ENCODE peak calls at places on chromosomes 12 and 14, in five cellular contexts. G is astrocyte, O is coronary artery, D is dorsolateral prefrontal cortex, B is neuronal stem cell. A is an unnamed sample.

GRCh38 chr14:91899213-91899612 is 31.9 kb upstream of the TC2N start:
- DNase-seq in G (no peak), O (no peak), D (no peak), B (no peak), A (peak; percentile 16)

GRCh38 chr12:94134226-94134795 is 14.1 kb upstream of the PLXNC1 start:
- DNase-seq in G (peak; percentile 25), O (no peak), D (no peak), B (no peak), A (no peak)

GRCh38 chr12:111687255-111687654 is 1.4 kb downstream of the ACAD10 start:
- DNase-seq in G (no peak), O (no peak), D (no peak), B (no peak), A (no peak)

GRCh38 chr14:56176530-56176929 is 58.3 kb downstream of the PELI2 start:
- DNase-seq in G (no peak), O (no peak), D (no peak), B (no peak), A (no peak)

GRCh38 chr14:85316701-85317100 is 213.2 kb upstream of the FLRT2 start:
- DNase-seq in G (peak; percentile 17), O (no peak), D (no peak), B (no peak), A (no peak)

GRCh38 chr12:27333311-27334009 is 824 bp downstream of the BMAL2 start:
- DNase-seq in G (no peak), O (no peak), D (no peak), B (peak; percentile 9), A (no peak)

GRCh38 chr12:80857311-80857710 is 80.4 kb downstream of the LIN7A start:
- DNase-seq in G (peak; percentile 78), O (no peak), D (no peak), B (no peak), A (no peak)

GRCh38 chr12:99418379-99418778 is 229.2 kb upstream of the GARIN6 start:
- DNase-seq in G (no peak), O (no peak), D (no peak), B (no peak), A (no peak)

GRCh38 chr14:60645191-60645590 is 4.1 kb downstream of the SIX1 start:
- DNase-seq in G (no peak), O (no peak), D (no peak), B (no peak), A (no peak)

GRCh38 chr14:102655154-102655553 is 62.7 kb downstream of the RCOR1 start:
- DNase-seq in G (peak; percentile 66), O (no peak), D (no peak), B (no peak), A (no peak)

GRCh38 chr12:13745100-13745678 is 236.2 kb downstream of the GRIN2B start:
- DNase-seq in G (no peak), O (no peak), D (no peak), B (no peak), A (no peak)

GRCh38 chr14:90805662-90806548 is 10.3 kb downstream of the TTC7B start:
- DNase-seq in G (no peak), O (no peak), D (peak; percentile 74), B (no peak), A (no peak)

GRCh38 chr12:19574606-19575005 is 135.3 kb downstream of the AEBP2 start:
- DNase-seq in G (no peak), O (no peak), D (no peak), B (no peak), A (no peak)

GRCh38 chr12:3320881-3321509 is 170.0 kb upstream of the PRMT8 start:
- DNase-seq in G (no peak), O (no peak), D (no peak), B (no peak), A (no peak)

GRCh38 chr12:107521826-107522355 is 163.7 kb upstream of the PWP1 start:
- DNase-seq in G (no peak), O (no peak), D (no peak), B (no peak), A (no peak)

GRCh38 chr14:22220427-22220826 is 368.6 kb downstream of the DAD1 start:
- DNase-seq in G (peak; percentile 22), O (no peak), D (no peak), B (no peak), A (no peak)

GRCh38 chr14:24366664-24367505 is 1.1 kb upstream of the NFATC4 start:
- DNase-seq in G (peak; percentile 86), O (peak; percentile 98), D (no peak), B (peak; percentile 97), A (peak; percentile 49)

GRCh38 chr14:88195676-88196075 is 127.4 kb downstream of the KCNK10 start:
- DNase-seq in G (no peak), O (no peak), D (no peak), B (peak; percentile 35), A (no peak)

GRCh38 chr12:105740337-105740736 is 398.4 kb downstream of the NUAK1 start:
- DNase-seq in G (no peak), O (no peak), D (no peak), B (peak; percentile 42), A (no peak)

GRCh38 chr14:63770187-63770807 is 42.4 kb upstream of the SGPP1 start:
- DNase-seq in G (peak; percentile 39), O (no peak), D (no peak), B (no peak), A (no peak)

GRCh38 chr12:120367924-120368788 is 808 bp downstream of the MSI1 start:
- DNase-seq in G (no peak), O (no peak), D (no peak), B (no peak), A (no peak)

GRCh38 chr12:67042697-67043131 is 226.4 kb upstream of the CAND1 start:
- DNase-seq in G (peak; percentile 71), O (no peak), D (no peak), B (no peak), A (no peak)

GRCh38 chr12:132524405-132524804 is 34.5 kb downstream of the FBRSL1 start:
- DNase-seq in G (peak; percentile 45), O (no peak), D (no peak), B (no peak), A (peak; percentile 61)

GRCh38 chr12:121804417-121805111 is 755 bp downstream of the SETD1B start:
- DNase-seq in G (no peak), O (no peak), D (no peak), B (no peak), A (peak; percentile 31)

GRCh38 chr12:102406033-102406584 is 74.3 kb downstream of the IGF1 start:
- DNase-seq in G (peak; percentile 37), O (no peak), D (no peak), B (peak; percentile 6), A (peak; percentile 17)

GRCh38 chr12:115755061-115755751 is 522.3 kb downstream of the MED13L start:
- DNase-seq in G (no peak), O (no peak), D (no peak), B (no peak), A (no peak)

GRCh38 chr14:50758945-50759344 is 72.0 kb downstream of the NIN start:
- DNase-seq in G (no peak), O (no peak), D (no peak), B (no peak), A (no peak)

GRCh38 chr12:52189376-52190174 is 2.2 kb downstream of the KRT80 start:
- DNase-seq in G (peak; percentile 64), O (no peak), D (no peak), B (no peak), A (no peak)

DNA sequence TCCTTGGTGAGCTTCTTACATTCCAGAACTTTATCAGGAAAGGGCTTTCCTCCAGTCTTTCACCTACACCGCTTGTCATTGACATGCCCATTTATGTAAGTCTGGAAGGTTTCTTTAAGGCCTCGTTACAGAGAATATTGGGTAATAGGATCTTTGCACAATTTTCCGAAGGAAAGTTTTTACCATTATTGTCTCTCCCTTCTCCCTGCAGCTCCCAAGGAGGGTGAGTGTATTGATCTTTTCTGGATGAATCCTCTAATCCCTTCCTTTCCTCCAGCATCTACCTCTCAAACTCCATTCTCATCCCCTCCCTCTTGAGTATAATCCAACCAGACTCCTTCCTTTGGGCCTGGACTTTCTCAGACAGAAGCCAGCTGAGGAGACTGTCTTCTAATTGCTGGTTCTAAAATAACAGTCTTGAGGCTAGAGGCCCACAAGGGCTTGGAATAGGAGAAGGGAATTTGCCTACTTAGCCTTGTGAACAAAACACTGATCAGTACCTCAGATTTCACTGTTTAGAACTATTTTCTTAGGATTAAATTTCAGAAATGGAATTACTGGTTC is 21.8 kb downstream of the WNK1 start:
- DNase-seq in G (no peak), O (no peak), D (no peak), B (no peak), A (no peak)
- H3K27ac ChIP-seq in G (no peak overlapping the region), O (peak overlapping the region; percentile 39), D (no peak overlapping the region), B (peak overlapping the region; percentile 23), A (no peak overlapping the region)

DNA sequence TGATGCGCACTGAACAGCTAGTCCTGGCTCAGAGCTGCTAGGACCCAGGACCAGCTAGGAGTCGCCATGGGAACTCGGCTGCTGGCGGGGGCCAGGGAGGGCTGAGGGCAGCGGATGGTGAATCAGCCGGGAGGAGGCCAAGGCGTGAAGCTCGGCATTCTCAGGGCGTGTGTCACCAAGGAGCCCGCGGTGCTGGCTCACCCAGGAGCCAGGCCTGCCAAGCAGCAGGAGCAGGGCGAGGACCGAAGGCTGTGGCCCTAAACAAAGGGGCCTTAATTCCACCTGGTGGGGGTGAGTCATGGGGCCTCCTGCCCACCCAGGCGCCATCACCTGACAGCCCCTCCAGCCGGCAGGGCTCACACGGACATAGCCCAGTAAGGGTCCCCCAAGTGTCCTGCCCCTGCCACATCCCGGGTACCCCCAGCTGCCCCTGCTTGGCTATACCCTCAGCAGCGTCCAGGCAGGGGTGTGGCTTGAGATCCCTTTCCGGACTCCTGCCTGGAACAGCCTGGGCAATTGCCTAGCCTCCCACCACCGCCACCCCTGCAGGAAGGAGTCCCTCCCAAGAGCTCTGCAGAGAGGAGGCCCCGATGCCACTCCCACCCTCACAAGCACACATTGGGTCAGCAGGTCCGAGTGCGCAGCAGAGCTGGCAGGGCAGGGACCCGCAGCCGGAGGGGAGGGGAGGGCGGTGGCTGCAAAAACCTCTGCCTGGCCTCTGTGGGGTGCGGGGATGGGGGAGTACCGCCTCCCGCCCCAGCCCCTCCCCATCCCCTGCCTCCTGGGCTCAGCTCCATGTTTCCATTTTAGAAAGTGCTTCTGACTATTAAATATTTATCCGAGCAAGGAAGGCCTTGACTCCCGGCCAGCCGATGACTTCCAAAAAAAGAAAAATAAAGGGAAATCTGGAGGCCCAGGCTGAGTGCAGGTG is 4.7 kb downstream of the AHNAK2 start:
- DNase-seq in G (peak; percentile 94), O (peak; percentile 96), D (no peak), B (no peak), A (peak; percentile 51)
- H3K27ac ChIP-seq in G (peak overlapping the region; percentile 87), O (peak overlapping the region; percentile 97), D (peak overlapping the region; percentile 65), B (no peak overlapping the region), A (no peak overlapping the region)

GRCh38 chr12:64635356-64635998 is 25.2 kb downstream of the RASSF3 start:
- DNase-seq in G (no peak), O (no peak), D (no peak), B (no peak), A (no peak)
- H3K27ac ChIP-seq in G (no peak overlapping the region), O (peak overlapping the region; percentile 26), D (no peak overlapping the region), B (no peak overlapping the region), A (no peak overlapping the region)

DNA sequence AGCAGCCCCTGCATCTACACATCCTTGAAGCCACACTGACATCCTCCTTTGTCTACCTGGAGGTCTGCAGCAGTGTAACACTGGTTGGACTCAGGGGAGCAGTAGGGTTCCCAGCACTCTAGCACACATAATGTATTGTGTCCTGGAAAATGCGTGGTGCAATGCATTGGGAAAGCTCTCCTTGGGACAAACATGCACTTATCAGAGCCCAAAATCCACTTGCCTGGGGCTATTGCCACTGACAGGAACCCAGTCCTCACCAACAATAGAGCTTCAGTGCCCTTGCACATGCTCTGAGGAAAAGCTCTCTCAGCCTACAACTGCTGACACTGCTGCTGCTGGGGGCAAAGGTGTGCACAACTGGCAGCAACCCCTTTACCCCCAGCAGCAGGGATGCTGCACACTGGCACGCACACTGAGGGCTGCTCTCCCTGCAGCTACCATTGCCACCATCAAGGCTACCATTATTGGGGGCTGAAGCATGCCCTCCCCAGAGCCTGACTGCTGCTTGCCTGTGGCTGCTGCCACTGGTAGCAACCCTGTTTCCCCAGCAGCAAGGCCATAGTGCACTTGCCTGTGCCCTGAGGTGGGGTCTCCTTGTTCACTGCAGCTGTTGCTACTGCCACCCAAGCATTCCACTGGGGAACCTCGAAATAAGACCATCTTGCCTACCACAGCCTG is 221.9 kb downstream of the SLC38A4 start:
- DNase-seq in G (no peak), O (no peak), D (no peak), B (no peak), A (no peak)
- H3K27ac ChIP-seq in G (no peak overlapping the region), O (no peak overlapping the region), D (no peak overlapping the region), B (no peak overlapping the region), A (no peak overlapping the region)

A was measured in substantia nigra.